ENCODE peak calls at places on chromosomes 4 and X, in four cellular contexts. O is IMR-90, Q is K562, G is H1. S is an unnamed sample.
A peak's percentile ranks its signal among the peaks of the same experiment; 100 is the strongest.

GRCh38 chr4:13327991-13328390 is 156.1 kb downstream of the RAB28 start:
- DNase-seq in Q (no peak), G (no peak), O (no peak), S (no peak)

GRCh38 chr4:66949424-66949823 is 595.9 kb downstream of the CENPC start:
- DNase-seq in G (no peak), Q (no peak), O (no peak), S (no peak)

GRCh38 chrX:140762061-140762460 is 52.5 kb downstream of the LINC00632 start:
- DNase-seq in G (no peak), O (peak; percentile 74), Q (peak; percentile 37), S (no peak)

GRCh38 chr4:184028571-184028996 is 123.5 kb downstream of the STOX2 start:
- DNase-seq in O (no peak), G (no peak), Q (no peak), S (no peak)

GRCh38 chr4:76441881-76442280 is 6.9 kb downstream of the SHROOM3 start:
- DNase-seq in G (no peak), Q (no peak), O (no peak), S (no peak)

GRCh38 chrX:98548550-98548949 is 1664.8 kb downstream of the RPA4 start:
- DNase-seq in O (no peak), G (no peak), Q (no peak), S (no peak)

GRCh38 chrX:130299279-130300009 is 30.7 kb upstream of the ZNF280C start:
- DNase-seq in Q (no peak), O (no peak), G (no peak), S (no peak)

GRCh38 chr4:55127521-55127920 is 2.1 kb upstream of the KDR start:
- DNase-seq in Q (no peak), G (no peak), O (no peak), S (no peak)

GRCh38 chrX:12685541-12685940 is 105.7 kb upstream of the PRPS2 start:
- DNase-seq in Q (no peak), O (peak; percentile 48), G (no peak), S (no peak)

GRCh38 chr4:137106287-137106686 is 426.0 kb downstream of the PCDH18 start:
- DNase-seq in O (no peak), Q (no peak), G (no peak), S (no peak)

GRCh38 chrX:55008571-55009358 is 8.6 kb downstream of the APEX2 start:
- DNase-seq in Q (no peak), O (peak; percentile 4), G (no peak), S (no peak)

GRCh38 chrX:39813631-39814246 is 284.0 kb downstream of the BCOR start:
- DNase-seq in G (no peak), Q (no peak), O (peak; percentile 69), S (no peak)

GRCh38 chrX:133325422-133325821 is 89.9 kb downstream of the GPC4 start:
- DNase-seq in O (no peak), G (no peak), Q (no peak), S (no peak)

GRCh38 chr4:110087116-110087708 is 111.2 kb downstream of the ELOVL6 start:
- DNase-seq in G (no peak), Q (no peak), O (peak; percentile 83), S (no peak)

GRCh38 chrX:64792598-64793337 is 183.5 kb downstream of the ZC4H2 start:
- DNase-seq in Q (no peak), G (no peak), O (no peak), S (no peak)

GRCh38 chr4:102501635-102502382 is 650 bp downstream of the NFKB1 start:
- DNase-seq in O (peak; percentile 76), G (no peak), Q (peak; percentile 61), S (peak; percentile 54)

GRCh38 chr4:4430492-4431195 is 43.7 kb downstream of the NSG1 start:
- DNase-seq in Q (peak; percentile 79), O (peak; percentile 92), G (no peak), S (no peak)

GRCh38 chr4:15021301-15021700 is 19.0 kb downstream of the CPEB2 start:
- DNase-seq in G (no peak), O (no peak), Q (no peak), S (no peak)

GRCh38 chr4:5799406-5799805 is 88.4 kb downstream of the EVC start:
- DNase-seq in Q (no peak), O (no peak), G (no peak), S (no peak)
- TF ChIP-seq CHD1 in Q (no peak), O (no peak), G (no peak), S (no peak)

GRCh38 chrX:22698151-22698550 is 301.6 kb upstream of the DDX53 start:
- DNase-seq in O (no peak), Q (no peak), G (no peak), S (no peak)

DNA sequence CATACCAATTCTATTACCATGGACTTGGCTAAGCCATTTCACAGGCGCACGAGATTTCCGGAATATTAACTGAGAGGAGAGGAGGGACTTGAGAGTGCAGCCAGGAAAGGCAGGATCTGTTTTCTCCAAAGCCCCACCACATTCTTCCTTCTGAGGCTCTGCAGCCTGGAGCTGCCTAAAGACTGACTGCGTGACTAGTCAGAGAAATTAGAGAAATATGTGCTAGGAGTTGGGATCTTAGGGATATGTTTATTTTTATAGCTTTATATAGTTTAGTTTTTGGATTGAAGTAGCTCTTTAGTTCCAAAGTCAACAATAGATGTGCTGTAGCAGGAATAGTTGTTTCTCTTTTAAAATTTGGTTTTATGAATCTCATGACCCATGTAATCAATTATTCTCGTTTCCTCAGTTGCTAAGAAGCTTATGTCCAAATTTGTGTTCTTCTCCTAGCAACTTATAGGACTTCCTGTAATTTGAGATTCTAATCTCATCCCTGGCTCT is 300.1 kb upstream of the DDX53 start:
- DNase-seq in O (peak; percentile 90), Q (no peak), G (no peak), S (no peak)
- TF ChIP-seq CHD1 in O (no peak), Q (no peak), G (no peak), S (no peak)

DNA sequence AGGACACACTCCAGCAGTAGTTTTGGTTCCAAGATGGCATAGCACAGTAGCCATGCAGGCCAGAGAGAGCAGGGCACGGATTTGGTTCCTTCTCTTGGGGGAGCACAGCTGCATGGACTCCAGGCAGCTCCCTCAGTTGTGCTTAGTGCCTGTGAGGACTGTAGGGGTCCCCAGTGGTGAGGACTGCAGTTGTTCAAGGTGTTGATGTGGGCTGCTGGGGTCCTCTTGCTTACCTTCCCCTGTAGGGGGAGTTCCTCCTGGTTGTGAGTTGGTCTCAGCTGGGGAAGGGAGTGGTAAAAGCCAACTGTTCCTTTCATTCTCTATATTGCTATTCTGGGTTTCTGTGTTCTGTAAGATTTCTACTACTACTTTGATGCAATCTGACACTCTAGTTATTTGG is 606.5 kb downstream of the MAGEB5 start:
- DNase-seq in O (no peak), Q (no peak), G (peak; percentile 13), S (no peak)
- TF ChIP-seq CHD1 in O (no peak), Q (no peak), G (no peak), S (no peak)

GRCh38 chr4:118879409-118879808 is 9.2 kb upstream of the SYNPO2 start:
- DNase-seq in G (no peak), Q (no peak), O (no peak), S (no peak)

GRCh38 chr4:118884716-118885115 is 3.9 kb upstream of the SYNPO2 start:
- DNase-seq in Q (no peak), O (no peak), G (no peak), S (no peak)

GRCh38 chr4:118883861-118884260 is 4.8 kb upstream of the SYNPO2 start:
- DNase-seq in G (no peak), Q (no peak), O (no peak), S (no peak)

GRCh38 chr4:118877797-118878196 is 10.9 kb upstream of the SYNPO2 start:
- DNase-seq in G (no peak), Q (no peak), O (no peak), S (no peak)

GRCh38 chr4:118881512-118882146 is 7.0 kb upstream of the SYNPO2 start:
- DNase-seq in O (no peak), G (no peak), Q (no peak), S (no peak)
- TF ChIP-seq CHD1 in O (no peak), G (no peak), Q (no peak), S (no peak)

GRCh38 chr4:94419956-94420355 is 31.8 kb upstream of the PDLIM5 start:
- DNase-seq in G (no peak), O (peak; percentile 78), Q (no peak), S (no peak)

GRCh38 chr4:94416335-94416734 is 35.4 kb upstream of the PDLIM5 start:
- DNase-seq in O (no peak), Q (no peak), G (no peak), S (no peak)

GRCh38 chr4:94416981-94417380 is 34.8 kb upstream of the PDLIM5 start:
- DNase-seq in G (no peak), Q (no peak), O (no peak), S (no peak)

GRCh38 chr4:94419549-94419948 is 32.2 kb upstream of the PDLIM5 start:
- DNase-seq in O (no peak), G (no peak), Q (no peak), S (no peak)

GRCh38 chr4:94420356-94420755 is 31.4 kb upstream of the PDLIM5 start:
- DNase-seq in Q (no peak), G (no peak), O (no peak), S (no peak)
- TF ChIP-seq CHD1 in Q (no peak), G (no peak), O (no peak), S (no peak)

GRCh38 chrX:20374866-20375530 is 108.3 kb upstream of the RPS6KA3 start:
- DNase-seq in G (no peak), Q (no peak), O (no peak), S (no peak)
- TF ChIP-seq CHD1 in G (no peak), Q (no peak), O (no peak), S (no peak)

DNA sequence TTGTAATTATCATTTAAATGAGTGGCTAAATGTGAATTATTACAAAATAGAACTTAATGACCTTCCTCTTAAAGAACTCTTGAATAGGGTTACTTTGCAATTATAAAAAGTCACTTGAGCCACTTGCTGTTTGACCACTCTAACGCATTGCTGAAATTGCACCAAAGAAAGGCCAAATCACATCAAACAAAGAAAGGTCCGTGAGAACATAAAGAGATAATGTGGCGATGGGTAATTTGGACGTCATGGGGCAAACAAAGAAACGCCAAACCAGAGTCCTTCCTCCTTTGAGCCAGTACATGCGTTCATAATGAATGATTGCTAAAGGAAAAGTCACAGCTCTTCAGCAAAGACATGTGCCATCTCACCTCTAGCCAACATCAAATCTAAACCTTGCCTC is 229.8 kb upstream of the STS start:
- DNase-seq in G (no peak), O (no peak), Q (no peak), S (no peak)
- TF ChIP-seq CHD1 in G (no peak), O (no peak), Q (no peak), S (no peak)

DNA sequence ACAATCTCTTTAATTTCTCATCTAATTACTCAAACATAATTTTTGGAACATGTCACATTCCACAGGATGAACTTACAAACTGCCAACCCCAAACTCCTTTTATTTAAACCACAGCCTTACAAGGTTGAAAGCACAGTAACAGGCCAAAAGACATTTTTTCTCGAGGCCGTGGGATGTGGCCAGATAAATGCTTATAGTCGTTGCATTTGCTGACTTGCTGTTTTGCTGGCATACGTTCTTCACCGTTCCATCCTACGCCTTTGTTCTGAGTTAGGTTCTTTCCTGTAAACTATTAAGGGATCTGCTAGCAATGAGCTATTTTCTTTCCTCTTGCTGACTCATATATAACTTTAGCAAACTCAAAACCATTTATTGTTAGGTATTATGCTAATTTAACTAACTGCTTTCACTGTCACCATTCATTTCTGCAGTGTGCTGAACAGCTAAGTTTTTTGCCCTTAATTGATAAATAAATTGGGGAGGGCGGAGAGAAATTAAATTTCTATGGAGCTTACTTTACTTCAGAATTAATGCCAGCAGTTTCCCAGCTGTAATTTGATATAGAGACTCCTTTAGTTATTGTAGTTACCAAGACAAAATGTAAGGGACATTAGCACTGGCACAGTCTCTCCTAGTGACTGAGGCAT is 135.1 kb upstream of the PACRGL start:
- DNase-seq in O (peak; percentile 67), Q (no peak), G (no peak), S (no peak)
- TF ChIP-seq CHD1 in O (no peak), Q (no peak), G (no peak), S (no peak)